ENCODE peak calls at places on chromosomes 2 and 18, in ten cellular contexts. P is fibroblast of lung; C is Peyer's patch; M is effector memory CD4-positive, alpha-beta T cell; K is heart right ventricle; S is CD4-positive, alpha-beta T cell; W is testis; Q is CD8-positive, alpha-beta T cell; N is mesenchymal stem cell; T is uterus. H is an unnamed sample.

GRCh38 chr2:144128104-144128746 is 391.7 kb downstream of the ZEB2 start:
- DNase-seq in P (no peak), C (no peak), M (no peak), K (no peak), S (no peak), W (no peak), Q (no peak), N (no peak), T (no peak), H (no peak)

GRCh38 chr2:44715671-44716077 is 225.8 kb upstream of the SIX3 start:
- DNase-seq in P (peak; percentile 64), C (no peak), M (no peak), K (no peak), S (no peak), W (no peak), Q (no peak), N (peak; percentile 43), T (no peak), H (no peak)

GRCh38 chr2:159895258-159896209 is 97.5 kb upstream of the CD302 start:
- DNase-seq in P (peak; percentile 39), C (no peak), M (no peak), K (no peak), S (no peak), W (no peak), Q (no peak), N (no peak), T (no peak), H (no peak)

GRCh38 chr18:51405683-51406477 is 208.4 kb upstream of the MEX3C start:
- DNase-seq in P (no peak), C (no peak), M (no peak), K (no peak), S (no peak), W (no peak), Q (no peak), N (no peak), T (no peak), H (no peak)

GRCh38 chr18:74558096-74558495 is 23.8 kb downstream of the CNDP1 start:
- DNase-seq in P (no peak), C (no peak), M (no peak), K (no peak), S (no peak), W (no peak), Q (no peak), N (no peak), T (no peak), H (no peak)

GRCh38 chr2:110126086-110126773 is 10.6 kb upstream of the MALL start:
- DNase-seq in P (peak; percentile 73), C (no peak), M (no peak), K (no peak), S (no peak), W (no peak), Q (no peak), N (no peak), T (no peak), H (no peak)

GRCh38 chr2:105952131-105952530 is 207.4 kb downstream of the NCK2 start:
- DNase-seq in P (no peak), C (no peak), M (no peak), K (no peak), S (no peak), W (no peak), Q (no peak), N (no peak), T (no peak), H (no peak)

GRCh38 chr18:34787931-34788532 is 77.9 kb downstream of the DTNA start:
- DNase-seq in P (peak; percentile 53), C (no peak), M (no peak), K (no peak), S (no peak), W (peak; percentile 55), Q (no peak), N (peak; percentile 62), T (peak; percentile 39), H (no peak)

GRCh38 chr2:106104332-106105062 is 89.6 kb downstream of the UXS1 start:
- DNase-seq in P (peak; percentile 45), C (no peak), M (peak; percentile 41), K (no peak), S (peak; percentile 65), W (peak; percentile 66), Q (peak; percentile 81), N (peak; percentile 67), T (peak; percentile 58), H (no peak)

GRCh38 chr2:24228470-24228869 is 53.6 kb downstream of the FAM228A start:
- DNase-seq in P (no peak), C (no peak), M (no peak), K (no peak), S (no peak), W (no peak), Q (no peak), N (no peak), T (no peak), H (no peak)

GRCh38 chr2:241794250-241794823 is 14.7 kb upstream of the NEU4 start:
- DNase-seq in P (no peak), C (no peak), M (no peak), K (no peak), S (no peak), W (no peak), Q (no peak), N (no peak), T (no peak), H (no peak)

GRCh38 chr2:42850016-42850805 is 57.8 kb upstream of the HAAO start:
- DNase-seq in P (no peak), C (no peak), M (no peak), K (no peak), S (no peak), W (no peak), Q (no peak), N (no peak), T (no peak), H (no peak)

GRCh38 chr2:104443137-104443536 is 410.8 kb upstream of the POU3F3 start:
- DNase-seq in P (no peak), C (no peak), M (no peak), K (no peak), S (no peak), W (no peak), Q (no peak), N (no peak), T (no peak), H (no peak)

GRCh38 chr2:120419073-120419472 is 73.1 kb downstream of the INHBB start:
- DNase-seq in P (no peak), C (peak; percentile 37), M (no peak), K (peak; percentile 58), S (no peak), W (peak; percentile 90), Q (peak; percentile 39), N (no peak), T (peak; percentile 9), H (peak; percentile 78)

GRCh38 chr18:50469380-50469781 is 90.5 kb upstream of the MAPK4 start:
- DNase-seq in P (no peak), C (no peak), M (no peak), K (peak; percentile 58), S (no peak), W (no peak), Q (no peak), N (no peak), T (no peak), H (peak; percentile 62)

GRCh38 chr2:136207030-136207623 is 89.2 kb upstream of the CXCR4 start:
- DNase-seq in P (no peak), C (no peak), M (no peak), K (peak; percentile 12), S (no peak), W (no peak), Q (no peak), N (no peak), T (no peak), H (peak; percentile 35)

GRCh38 chr2:136206613-136207012 is 88.7 kb upstream of the CXCR4 start:
- DNase-seq in P (no peak), C (no peak), M (no peak), K (no peak), S (no peak), W (no peak), Q (no peak), N (no peak), T (no peak), H (no peak)

GRCh38 chr2:136205615-136206014 is 87.7 kb upstream of the CXCR4 start:
- DNase-seq in P (no peak), C (no peak), M (no peak), K (no peak), S (no peak), W (no peak), Q (no peak), N (no peak), T (no peak), H (no peak)

GRCh38 chr2:136207665-136208064 is 89.7 kb upstream of the CXCR4 start:
- DNase-seq in P (no peak), C (no peak), M (no peak), K (no peak), S (no peak), W (no peak), Q (no peak), N (no peak), T (no peak), H (no peak)

GRCh38 chr2:136204959-136205358 is 87.0 kb upstream of the CXCR4 start:
- DNase-seq in P (no peak), C (no peak), M (no peak), K (no peak), S (no peak), W (no peak), Q (no peak), N (no peak), T (no peak), H (no peak)
- H3K9me3 ChIP-seq in P (no peaks in the 10 kb centered on the region), C (no peaks in the 10 kb centered on the region), M (no peaks in the 10 kb centered on the region), K (no peaks in the 10 kb centered on the region), S (peaks cover 3% of the 10 kb centered on the region), W (no peaks in the 10 kb centered on the region), Q (no peaks in the 10 kb centered on the region), N (peaks cover 3% of the 10 kb centered on the region), T (no peaks in the 10 kb centered on the region), H (peaks cover 2% of the 10 kb centered on the region)

GRCh38 chr2:26970244-26970927 is at the start of gene MAPRE3:
- DNase-seq in P (peak; percentile 69), C (peak; percentile 79), M (peak; percentile 85), K (peak; percentile 86), S (peak; percentile 78), W (peak; percentile 91), Q (peak; percentile 84), N (peak; percentile 79), T (peak; percentile 76), H (peak; percentile 95)
- H3K27ac ChIP-seq in P (peak within 1 kb of the TSS; percentile 82), C (peak within 1 kb of the TSS; percentile 37), M (peak within 1 kb of the TSS; percentile 57), K (peak within 1 kb of the TSS; percentile 79), S (no peak within 1 kb of the TSS), W (peak within 1 kb of the TSS; percentile 40), Q (peak within 1 kb of the TSS; percentile 49), N (no peak within 1 kb of the TSS), T (peak within 1 kb of the TSS; percentile 91), H (peak within 1 kb of the TSS; percentile 30)

DNA sequence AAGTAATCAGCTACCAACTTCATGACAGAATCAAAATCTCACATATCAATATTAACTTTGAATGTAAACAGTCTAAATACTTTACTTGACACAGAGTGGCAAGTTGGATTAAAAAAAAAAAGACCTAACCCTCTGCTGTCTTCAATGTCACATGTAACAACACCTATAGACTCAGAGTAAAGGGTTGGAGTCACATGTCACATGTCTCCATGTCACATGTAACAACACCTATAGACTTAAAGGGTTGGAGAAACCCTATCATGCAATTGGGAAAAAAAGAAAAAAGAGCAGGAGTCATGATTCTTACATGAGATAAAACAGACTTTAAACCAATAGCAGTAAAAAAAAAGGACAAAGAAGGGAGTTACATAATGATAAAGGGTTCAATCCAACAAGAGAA is 665.3 kb upstream of the LRRTM1 start:
- DNase-seq in P (no peak), C (no peak), M (no peak), K (no peak), S (no peak), W (no peak), Q (no peak), N (no peak), T (no peak), H (no peak)
- H3K9me3 ChIP-seq in P (no peaks in the 10 kb centered on the region), C (no peaks in the 10 kb centered on the region), M (no peaks in the 10 kb centered on the region), K (peaks cover 38% of the 10 kb centered on the region), S (peaks cover 11% of the 10 kb centered on the region), W (no peaks in the 10 kb centered on the region), Q (no peaks in the 10 kb centered on the region), N (peaks cover 43% of the 10 kb centered on the region), T (peaks cover 4% of the 10 kb centered on the region), H (peaks cover 9% of the 10 kb centered on the region)

GRCh38 chr18:35938158-35938557 is 34.3 kb upstream of the RMP24 start:
- DNase-seq in P (peak; percentile 63), C (no peak), M (no peak), K (no peak), S (no peak), W (no peak), Q (no peak), N (no peak), T (no peak), H (no peak)
- H3K27ac ChIP-seq in P (no peak overlapping the region), C (no peak overlapping the region), M (no peak overlapping the region), K (no peak overlapping the region), S (no peak overlapping the region), W (peak overlapping the region; percentile 74), Q (no peak overlapping the region), N (peak overlapping the region; percentile 7), T (no peak overlapping the region), H (no peak overlapping the region)

H was measured in right cardiac atrium.